ENCODE peak calls at places on chromosome 21, in eight cellular contexts. N is mucosa of descending colon, X is ascending aorta, V is A549, M is pons, Y is HEK293T, U is activated B cell treated with CpG ODN at 0.5 μM for 24 hours, L is NT2/D1. B is an unnamed sample.

GRCh38 chr21:40846057-40846456 is 901 bp downstream of the DSCAM start:
- DNase-seq in U (no peak), N (no peak), L (no peak), X (no peak), V (no peak), Y (no peak), M (no peak), B (no peak)

GRCh38 chr21:34630536-34631143 is 15.7 kb upstream of the RCAN1 start:
- DNase-seq in N (no peak), X (no peak), M (peak), V (peak), Y (peak), L (peak), U (no peak), B (peak)

GRCh38 chr21:27359141-27359540 is 392.3 kb upstream of the ADAMTS5 start:
- DNase-seq in Y (no peak), L (no peak), X (no peak), N (no peak), V (no peak), M (no peak), U (no peak), B (peak)

GRCh38 chr21:18840239-18840638 is 436.7 kb upstream of the TMPRSS15 start:
- DNase-seq in Y (peak), X (no peak), L (peak), V (peak), N (no peak), M (no peak), U (no peak), B (no peak)

GRCh38 chr21:36966066-36966845 is at the start of gene HLCS:
- DNase-seq in M (no peak), X (peak), N (peak), L (peak), Y (peak), V (peak), U (peak), B (peak)

GRCh38 chr21:46556802-46557201 is 48.1 kb downstream of the S100B start:
- DNase-seq in X (no peak), V (no peak), M (no peak), N (no peak), U (no peak), L (no peak), Y (no peak), B (no peak)

GRCh38 chr21:42159560-42160110 is 59.3 kb upstream of the ABCG1 start:
- DNase-seq in X (peak), M (no peak), V (no peak), U (no peak), Y (no peak), N (peak), L (no peak), B (no peak)

GRCh38 chr21:43904316-43904925 is 39.4 kb downstream of the AGPAT3 start:
- DNase-seq in L (no peak), Y (no peak), N (no peak), V (no peak), M (no peak), U (no peak), X (no peak), B (no peak)

GRCh38 chr21:26107439-26107838 is 63.1 kb downstream of the APP start:
- DNase-seq in V (no peak), X (no peak), N (no peak), U (no peak), L (no peak), Y (no peak), M (no peak), B (no peak)

GRCh38 chr21:42959754-42960153 is 14.6 kb upstream of the PKNOX1 start:
- DNase-seq in U (no peak), N (no peak), X (no peak), L (peak), Y (no peak), V (no peak), M (no peak), B (no peak)

GRCh38 chr21:33078907-33079582 is 9.1 kb downstream of the OLIG1 start:
- DNase-seq in Y (no peak), L (no peak), X (no peak), V (peak), N (no peak), M (peak), U (no peak), B (peak)

GRCh38 chr21:44448651-44449131 is 6.6 kb upstream of the LRRC3 start:
- DNase-seq in U (no peak), M (no peak), L (no peak), N (no peak), X (no peak), V (no peak), Y (no peak), B (no peak)

GRCh38 chr21:28444567-28444966 is 548.1 kb downstream of the LTN1 start:
- DNase-seq in M (no peak), X (no peak), U (no peak), N (no peak), V (no peak), L (no peak), Y (no peak), B (no peak)

GRCh38 chr21:41819856-41820281 is 53.0 kb upstream of the RIPK4 start:
- DNase-seq in M (no peak), N (peak), X (no peak), Y (no peak), L (no peak), V (no peak), U (no peak), B (no peak)

GRCh38 chr21:26920055-26920454 is 46.8 kb downstream of the ADAMTS5 start:
- DNase-seq in U (no peak), X (no peak), M (no peak), Y (no peak), V (no peak), L (no peak), N (no peak), B (no peak)

GRCh38 chr21:38957575-38958340 is 152.0 kb downstream of the ETS2 start:
- DNase-seq in L (no peak), X (no peak), U (no peak), M (no peak), V (no peak), N (peak), Y (no peak), B (no peak)

GRCh38 chr21:37463083-37463780 is 96.7 kb downstream of the DYRK1A start:
- DNase-seq in X (no peak), N (no peak), L (no peak), M (peak), V (peak), Y (no peak), U (no peak), B (peak)

GRCh38 chr21:26709090-26709489 is 136.0 kb upstream of the CYYR1 start:
- DNase-seq in V (no peak), M (no peak), X (no peak), Y (no peak), L (no peak), N (no peak), U (no peak), B (no peak)

GRCh38 chr21:20882462-20883415 is 115.5 kb upstream of the NCAM2 start:
- DNase-seq in V (peak), M (peak), X (no peak), N (peak), L (peak), U (no peak), Y (peak), B (peak)

GRCh38 chr21:45498646-45499000 is 43.6 kb downstream of the SLC19A1 start:
- DNase-seq in N (no peak), L (no peak), U (no peak), Y (no peak), V (no peak), M (no peak), X (peak), B (no peak)

GRCh38 chr21:15243356-15243755 is 178.6 kb upstream of the NRIP1 start:
- DNase-seq in L (no peak), U (no peak), M (no peak), Y (no peak), X (no peak), N (no peak), V (no peak), B (no peak)

GRCh38 chr21:42854246-42855010 is 24.9 kb downstream of the WDR4 start:
- DNase-seq in U (no peak), N (no peak), L (no peak), V (no peak), X (no peak), M (no peak), Y (no peak), B (no peak)

GRCh38 chr21:16279658-16280581 is 550.1 kb downstream of the USP25 start:
- DNase-seq in U (no peak), N (no peak), X (no peak), L (peak), Y (peak), M (peak), V (peak), B (no peak)

GRCh38 chr21:45336870-45337269 is 49.2 kb upstream of the POFUT2 start:
- DNase-seq in Y (no peak), M (no peak), U (no peak), N (peak), L (no peak), V (no peak), X (no peak), B (no peak)

GRCh38 chr21:37670883-37671282 is 245.4 kb downstream of the KCNJ6 start:
- DNase-seq in V (peak), M (no peak), U (no peak), X (no peak), L (no peak), Y (no peak), N (no peak), B (peak)

GRCh38 chr21:41979751-41980369 is 26.0 kb upstream of the C2CD2 start:
- DNase-seq in X (no peak), N (no peak), M (no peak), L (no peak), Y (no peak), V (no peak), U (no peak), B (no peak)

GRCh38 chr21:23131177-23131576 is 2133.0 kb downstream of the NCAM2 start:
- DNase-seq in M (no peak), Y (peak), L (no peak), U (no peak), X (no peak), V (no peak), N (no peak), B (no peak)

GRCh38 chr21:37145635-37146111 is 72.6 kb downstream of the TTC3 start:
- DNase-seq in Y (no peak), N (no peak), V (no peak), L (no peak), X (no peak), U (no peak), M (no peak), B (no peak)

GRCh38 chr21:35343046-35343816 is 294.1 kb upstream of the RUNX1 start:
- DNase-seq in M (no peak), L (no peak), U (no peak), Y (no peak), V (no peak), X (no peak), N (no peak), B (no peak)

GRCh38 chr21:46554431-46555224 is 50.3 kb downstream of the S100B start:
- DNase-seq in V (no peak), M (no peak), L (no peak), N (no peak), Y (no peak), U (no peak), X (no peak), B (no peak)

GRCh38 chr21:45724345-45724961 is 80.9 kb downstream of the PCBP3 start:
- DNase-seq in U (no peak), L (no peak), Y (no peak), N (no peak), V (no peak), X (no peak), M (no peak), B (no peak)

GRCh38 chr21:34603002-34603709 is 11.8 kb downstream of the RCAN1 start:
- DNase-seq in N (peak), L (peak), V (peak), M (peak), X (peak), U (peak), Y (peak), B (peak)

GRCh38 chr21:17866590-17866989 is 47.4 kb upstream of the C21orf91 start:
- DNase-seq in X (no peak), N (no peak), L (no peak), U (no peak), M (no peak), Y (no peak), V (no peak), B (no peak)

GRCh38 chr21:35658242-35658641 is 402.1 kb downstream of the SETD4 start:
- DNase-seq in L (no peak), Y (no peak), M (peak), V (no peak), X (no peak), U (no peak), N (no peak), B (no peak)

GRCh38 chr21:46191257-46191685 is 7.0 kb upstream of the SPATC1L start:
- DNase-seq in Y (no peak), N (peak), M (no peak), U (no peak), X (peak), V (no peak), L (no peak), B (peak)

GRCh38 chr21:38303300-38303699 is 46.5 kb downstream of the KCNJ15 start:
- DNase-seq in N (no peak), L (no peak), U (no peak), M (no peak), X (peak), V (peak), Y (no peak), B (peak)

B was measured in HTR-8/SVneo.